ENCODE peak calls at places on chromosomes 16 and 17, in six cellular contexts. One of them, this sample, is unnamed.

GRCh38 chr17:2854662-2855061 is 58.4 kb downstream of the RAP1GAP2 start:
- DNase-seq in HCT116: no peak
- DNase-seq in lung: no peak
- DNase-seq in mucosa of descending colon: no peak
- DNase-seq in fibroblast of lung: no peak
- DNase-seq in heart left ventricle: no peak
- DNase-seq in this sample: no peak

GRCh38 chr16:55036371-55036821 is 105.7 kb downstream of the IRX5 start:
- DNase-seq in HCT116: no peak
- DNase-seq in lung: no peak
- DNase-seq in mucosa of descending colon: no peak
- DNase-seq in fibroblast of lung: no peak
- DNase-seq in heart left ventricle: no peak
- DNase-seq in this sample: no peak

GRCh38 chr17:82475458-82475857 is 16.9 kb downstream of the NARF start:
- DNase-seq in HCT116: no peak
- DNase-seq in lung: no peak
- DNase-seq in mucosa of descending colon: no peak
- DNase-seq in fibroblast of lung: no peak
- DNase-seq in heart left ventricle: no peak
- DNase-seq in this sample: no peak

GRCh38 chr17:82065638-82066303 is at the start of gene DUS1L:
- DNase-seq in HCT116: no peak
- DNase-seq in lung: peak
- DNase-seq in mucosa of descending colon: peak
- DNase-seq in fibroblast of lung: peak
- DNase-seq in heart left ventricle: peak
- DNase-seq in this sample: no peak

GRCh38 chr16:3946604-3947180 is 66.2 kb upstream of the CREBBP start:
- DNase-seq in HCT116: no peak
- DNase-seq in lung: no peak
- DNase-seq in mucosa of descending colon: no peak
- DNase-seq in fibroblast of lung: no peak
- DNase-seq in heart left ventricle: no peak
- DNase-seq in this sample: no peak

GRCh38 chr17:6894206-6894528 is 62.6 kb upstream of the TEKT1 start:
- DNase-seq in HCT116: no peak
- DNase-seq in lung: no peak
- DNase-seq in mucosa of descending colon: no peak
- DNase-seq in fibroblast of lung: no peak
- DNase-seq in heart left ventricle: peak
- DNase-seq in this sample: no peak

GRCh38 chr17:55612691-55613141 is 101.5 kb upstream of the SMIM36 start:
- DNase-seq in HCT116: no peak
- DNase-seq in lung: no peak
- DNase-seq in mucosa of descending colon: no peak
- DNase-seq in fibroblast of lung: peak
- DNase-seq in heart left ventricle: no peak
- DNase-seq in this sample: no peak

GRCh38 chr17:45020354-45021138 is 30.9 kb downstream of the DCAKD start:
- DNase-seq in HCT116: no peak
- DNase-seq in lung: no peak
- DNase-seq in mucosa of descending colon: no peak
- DNase-seq in fibroblast of lung: peak
- DNase-seq in heart left ventricle: no peak
- DNase-seq in this sample: no peak

GRCh38 chr16:15538484-15538883 is 104.1 kb downstream of the BMERB1 start:
- DNase-seq in HCT116: no peak
- DNase-seq in lung: no peak
- DNase-seq in mucosa of descending colon: no peak
- DNase-seq in fibroblast of lung: no peak
- DNase-seq in heart left ventricle: no peak
- DNase-seq in this sample: no peak

GRCh38 chr17:10790491-10791401 is 13.2 kb downstream of the TMEM238L start:
- DNase-seq in HCT116: no peak
- DNase-seq in lung: no peak
- DNase-seq in mucosa of descending colon: no peak
- DNase-seq in fibroblast of lung: no peak
- DNase-seq in heart left ventricle: no peak
- DNase-seq in this sample: no peak

GRCh38 chr17:72400488-72400827 is 279.6 kb downstream of the SOX9 start:
- DNase-seq in HCT116: no peak
- DNase-seq in lung: no peak
- DNase-seq in mucosa of descending colon: no peak
- DNase-seq in fibroblast of lung: no peak
- DNase-seq in heart left ventricle: no peak
- DNase-seq in this sample: no peak

GRCh38 chr17:65278050-65278819 is 141.1 kb downstream of the RGS9 start:
- DNase-seq in HCT116: peak
- DNase-seq in lung: peak
- DNase-seq in mucosa of descending colon: peak
- DNase-seq in fibroblast of lung: peak
- DNase-seq in heart left ventricle: no peak
- DNase-seq in this sample: no peak

GRCh38 chr16:28309811-28310311 is 17.5 kb downstream of the SBK1 start:
- DNase-seq in HCT116: no peak
- DNase-seq in lung: no peak
- DNase-seq in mucosa of descending colon: peak
- DNase-seq in fibroblast of lung: no peak
- DNase-seq in heart left ventricle: peak
- DNase-seq in this sample: no peak

DNA sequence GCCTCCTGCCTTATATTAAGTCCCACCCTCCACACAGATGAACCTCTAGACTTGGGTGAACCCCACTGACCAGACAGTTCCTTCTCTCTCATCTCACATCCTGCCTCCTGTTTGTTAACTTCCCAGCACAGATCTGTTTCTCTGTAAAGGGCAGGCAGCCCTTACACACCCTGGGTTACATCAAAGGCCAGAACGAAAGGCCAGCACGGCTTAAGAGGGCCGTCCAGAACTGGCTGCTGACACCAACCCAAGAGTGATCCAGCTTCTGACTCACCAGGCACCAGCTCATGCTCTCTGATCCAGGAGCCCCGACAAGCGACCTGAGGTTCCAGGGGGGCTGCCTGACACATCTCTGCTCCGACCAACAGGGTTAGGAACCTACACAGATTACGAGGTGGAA is 86.9 kb downstream of the MRM3 start:
- DNase-seq in HCT116: no peak
- DNase-seq in lung: no peak
- DNase-seq in mucosa of descending colon: no peak
- DNase-seq in fibroblast of lung: peak
- DNase-seq in heart left ventricle: peak
- DNase-seq in this sample: no peak
- H3K4me3 ChIP-seq in HCT116: no peak
- H3K4me3 ChIP-seq in lung: no peak
- H3K4me3 ChIP-seq in mucosa of descending colon: no peak
- H3K4me3 ChIP-seq in fibroblast of lung: peak
- H3K4me3 ChIP-seq in heart left ventricle: no peak
- H3K4me3 ChIP-seq in this sample: no peak

GRCh38 chr17:18006495-18007239 is 32.3 kb downstream of the ATPAF2 start:
- DNase-seq in HCT116: no peak
- DNase-seq in lung: no peak
- DNase-seq in mucosa of descending colon: no peak
- DNase-seq in fibroblast of lung: no peak
- DNase-seq in heart left ventricle: no peak
- DNase-seq in this sample: no peak

GRCh38 chr17:18005496-18005895 is 32.8 kb downstream of the DRC3 start:
- DNase-seq in HCT116: no peak
- DNase-seq in lung: no peak
- DNase-seq in mucosa of descending colon: no peak
- DNase-seq in fibroblast of lung: no peak
- DNase-seq in heart left ventricle: no peak
- DNase-seq in this sample: no peak

GRCh38 chr17:18004345-18004744 is 31.7 kb downstream of the DRC3 start:
- DNase-seq in HCT116: no peak
- DNase-seq in lung: no peak
- DNase-seq in mucosa of descending colon: no peak
- DNase-seq in fibroblast of lung: no peak
- DNase-seq in heart left ventricle: no peak
- DNase-seq in this sample: no peak

GRCh38 chr17:18002171-18002570 is 29.5 kb downstream of the DRC3 start:
- DNase-seq in HCT116: no peak
- DNase-seq in lung: no peak
- DNase-seq in mucosa of descending colon: no peak
- DNase-seq in fibroblast of lung: no peak
- DNase-seq in heart left ventricle: no peak
- DNase-seq in this sample: peak

GRCh38 chr17:18004901-18005305 is 32.2 kb downstream of the DRC3 start:
- DNase-seq in HCT116: no peak
- DNase-seq in lung: no peak
- DNase-seq in mucosa of descending colon: no peak
- DNase-seq in fibroblast of lung: no peak
- DNase-seq in heart left ventricle: no peak
- DNase-seq in this sample: no peak
- TF ChIP-seq CTCF in HCT116: no peak
- TF ChIP-seq CTCF in lung: no peak
- TF ChIP-seq CTCF in mucosa of descending colon: no peak
- TF ChIP-seq CTCF in fibroblast of lung: peak
- TF ChIP-seq CTCF in heart left ventricle: no peak
- TF ChIP-seq CTCF in this sample: peak

DNA sequence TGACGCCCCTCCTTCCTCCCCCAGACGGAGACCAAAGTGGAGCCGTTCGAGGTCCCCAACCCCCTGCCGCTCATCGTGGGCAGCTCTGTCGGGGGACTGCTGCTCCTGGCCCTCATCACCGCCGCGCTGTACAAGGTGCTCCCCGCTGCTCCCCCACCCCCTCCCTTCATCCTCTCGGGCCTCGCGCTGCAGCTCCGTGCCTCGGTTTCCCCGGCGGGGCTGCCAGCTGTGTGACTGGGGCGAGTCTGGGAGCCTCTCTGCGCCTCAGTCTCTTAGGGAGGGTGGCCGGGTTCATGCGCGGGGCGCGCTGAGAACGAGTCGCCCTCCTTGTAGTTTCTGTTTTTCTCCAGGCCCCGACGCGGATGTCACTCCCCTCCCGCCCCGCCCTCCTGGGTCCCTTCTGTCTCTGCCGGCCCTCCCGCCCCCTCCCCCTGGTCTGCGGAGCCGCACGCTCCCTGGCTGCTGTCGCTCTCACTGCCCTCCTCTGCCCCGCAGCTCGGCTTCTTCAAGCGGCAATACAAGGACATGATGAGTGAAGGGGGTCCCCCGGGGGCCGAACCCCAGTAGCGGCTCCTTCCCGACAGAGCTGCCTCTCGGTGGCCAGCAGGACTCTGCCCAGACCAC is 23.7 kb upstream of the ITGAX start:
- DNase-seq in HCT116: no peak
- DNase-seq in lung: no peak
- DNase-seq in mucosa of descending colon: no peak
- DNase-seq in fibroblast of lung: no peak
- DNase-seq in heart left ventricle: no peak
- DNase-seq in this sample: no peak
- H3K4me3 ChIP-seq in HCT116: no peak
- H3K4me3 ChIP-seq in lung: no peak
- H3K4me3 ChIP-seq in mucosa of descending colon: no peak
- H3K4me3 ChIP-seq in fibroblast of lung: no peak
- H3K4me3 ChIP-seq in heart left ventricle: peak
- H3K4me3 ChIP-seq in this sample: no peak

GRCh38 chr17:63369233-63369632 is 76.9 kb downstream of the CYB561 start:
- DNase-seq in HCT116: no peak
- DNase-seq in lung: no peak
- DNase-seq in mucosa of descending colon: no peak
- DNase-seq in fibroblast of lung: no peak
- DNase-seq in heart left ventricle: no peak
- DNase-seq in this sample: no peak

GRCh38 chr17:63364944-63365343 is 81.2 kb downstream of the CYB561 start:
- DNase-seq in HCT116: no peak
- DNase-seq in lung: no peak
- DNase-seq in mucosa of descending colon: no peak
- DNase-seq in fibroblast of lung: no peak
- DNase-seq in heart left ventricle: no peak
- DNase-seq in this sample: no peak

GRCh38 chr17:63365366-63366237 is 80.5 kb downstream of the CYB561 start:
- DNase-seq in HCT116: no peak
- DNase-seq in lung: no peak
- DNase-seq in mucosa of descending colon: no peak
- DNase-seq in fibroblast of lung: no peak
- DNase-seq in heart left ventricle: no peak
- DNase-seq in this sample: no peak

GRCh38 chr17:63364387-63364786 is 81.7 kb downstream of the CYB561 start:
- DNase-seq in HCT116: no peak
- DNase-seq in lung: no peak
- DNase-seq in mucosa of descending colon: no peak
- DNase-seq in fibroblast of lung: peak
- DNase-seq in heart left ventricle: no peak
- DNase-seq in this sample: no peak

DNA sequence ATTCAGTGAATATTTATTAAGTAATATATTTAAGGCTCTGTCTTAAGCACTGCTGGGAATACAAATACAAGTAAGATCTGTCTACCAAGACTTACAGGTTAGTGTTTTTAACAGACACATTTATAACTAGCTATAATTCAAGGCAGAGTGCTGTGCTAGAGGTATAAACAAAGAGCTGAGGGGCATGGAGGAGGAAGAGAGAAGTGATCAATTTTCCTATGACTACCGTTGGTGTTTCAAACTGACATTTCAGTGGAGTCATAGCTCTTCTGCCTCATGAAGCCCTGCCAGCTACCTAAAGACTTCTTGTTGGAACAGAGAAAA is 79.9 kb downstream of the CYB561 start:
- DNase-seq in HCT116: no peak
- DNase-seq in lung: no peak
- DNase-seq in mucosa of descending colon: no peak
- DNase-seq in fibroblast of lung: no peak
- DNase-seq in heart left ventricle: no peak
- DNase-seq in this sample: no peak
- TF ChIP-seq CTCF in HCT116: no peak
- TF ChIP-seq CTCF in lung: no peak
- TF ChIP-seq CTCF in mucosa of descending colon: no peak
- TF ChIP-seq CTCF in fibroblast of lung: no peak
- TF ChIP-seq CTCF in heart left ventricle: no peak
- TF ChIP-seq CTCF in this sample: no peak

This sample was measured in HFF-Myc.